ENCODE peak calls at places on chromosomes 5 and 9, in seven cellular contexts. I is RWPE1, E is transverse colon, V is omental fat pad, B is GM23338, X is type B pancreatic cell, H is nephron progenitor cell. S is an unnamed sample.

GRCh38 chr5:159444441-159445082 is 114.3 kb upstream of the IL12B start:
- DNase-seq in I (peak; percentile 81), X (no peak), B (peak; percentile 66), H (no peak), E (no peak), V (no peak), S (peak; percentile 24)

GRCh38 chr5:174750720-174751119 is 26.3 kb downstream of the MSX2 start:
- DNase-seq in X (no peak), V (no peak), E (no peak), H (no peak), B (no peak), I (peak; percentile 62), S (no peak)

GRCh38 chr9:84300271-84300670 is 40.3 kb downstream of the SLC28A3 start:
- DNase-seq in H (no peak), V (no peak), I (peak; percentile 78), E (no peak), X (no peak), B (peak; percentile 22), S (no peak)

GRCh38 chr5:54090495-54091084 is 219.8 kb downstream of the ARL15 start:
- DNase-seq in X (no peak), H (no peak), E (no peak), V (no peak), B (peak; percentile 27), I (peak; percentile 44), S (no peak)

GRCh38 chr9:105425817-105426433 is 21.9 kb upstream of the FSD1L start:
- DNase-seq in I (peak; percentile 66), B (peak; percentile 33), H (no peak), E (no peak), V (no peak), X (no peak), S (no peak)

GRCh38 chr9:37911271-37911681 is 7.3 kb upstream of the SLC25A51 start:
- DNase-seq in H (no peak), I (no peak), E (no peak), B (no peak), V (no peak), X (no peak), S (no peak)

GRCh38 chr9:122158202-122158601 is 1.4 kb downstream of the NDUFA8 start:
- DNase-seq in V (no peak), H (peak; percentile 27), B (peak; percentile 71), X (no peak), E (peak; percentile 26), I (peak; percentile 69), S (no peak)

GRCh38 chr9:79617395-79617794 is 45.6 kb downstream of the TLE4 start:
- DNase-seq in E (peak; percentile 52), V (no peak), B (no peak), H (no peak), I (no peak), X (no peak), S (no peak)

GRCh38 chr9:82410306-82410705 is 421.7 kb downstream of the SPATA31D1 start:
- DNase-seq in H (no peak), I (peak; percentile 57), V (no peak), E (no peak), X (no peak), B (no peak), S (peak; percentile 1)

DNA sequence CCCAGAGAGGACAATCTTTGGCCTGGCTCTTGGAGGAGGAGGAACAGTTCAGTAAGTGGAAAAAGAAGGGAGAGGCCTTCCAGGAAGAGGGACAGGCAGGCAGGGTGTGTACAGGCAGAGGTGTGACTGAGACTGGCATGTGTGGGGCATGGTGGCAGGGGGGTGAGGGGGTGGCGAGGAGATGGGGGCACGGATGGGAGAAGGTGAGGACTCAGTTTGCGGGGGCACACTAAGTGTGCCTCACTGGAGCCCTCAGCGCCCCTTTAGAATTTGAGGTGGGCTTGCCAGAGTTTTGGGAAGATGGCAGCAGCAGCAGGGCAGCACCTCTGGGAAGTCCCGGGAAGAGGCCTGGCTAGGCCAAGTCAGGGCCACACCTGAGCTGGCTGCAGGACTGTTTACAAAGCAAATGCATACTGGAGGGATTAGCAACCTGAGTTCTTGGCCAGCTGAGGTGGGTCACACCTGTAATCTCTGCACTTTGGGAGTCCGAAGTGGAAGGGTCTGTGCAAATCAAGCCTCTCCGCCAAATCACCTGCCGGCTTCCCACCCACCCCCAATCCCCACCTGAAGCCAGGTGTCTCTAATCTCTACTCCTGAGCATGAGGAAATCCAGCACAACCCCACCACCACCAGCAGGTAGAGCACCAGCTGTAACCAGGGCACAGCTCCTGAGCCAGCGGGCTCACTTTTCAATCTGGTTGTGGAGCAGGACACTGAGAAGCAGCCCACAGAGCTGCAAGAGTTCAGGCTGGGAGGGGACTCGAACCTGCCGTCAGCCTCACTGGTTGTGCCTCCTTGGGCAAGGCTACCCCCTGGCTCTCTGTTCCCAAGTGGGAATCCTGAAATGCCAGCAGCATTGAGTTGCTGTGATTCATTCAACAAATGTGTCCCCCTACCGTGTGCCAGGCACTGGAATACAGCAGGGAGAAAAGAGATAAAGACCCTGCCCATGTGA is 10.2 kb upstream of the GABRP start:
- DNase-seq in X (no peak), E (no peak), H (no peak), B (peak; percentile 32), V (no peak), I (no peak), S (peak; percentile 66)
- TF ChIP-seq CTCF in X (no peak), E (no peak), H (no peak), B (no peak), V (no peak), I (no peak), S (no peak)

DNA sequence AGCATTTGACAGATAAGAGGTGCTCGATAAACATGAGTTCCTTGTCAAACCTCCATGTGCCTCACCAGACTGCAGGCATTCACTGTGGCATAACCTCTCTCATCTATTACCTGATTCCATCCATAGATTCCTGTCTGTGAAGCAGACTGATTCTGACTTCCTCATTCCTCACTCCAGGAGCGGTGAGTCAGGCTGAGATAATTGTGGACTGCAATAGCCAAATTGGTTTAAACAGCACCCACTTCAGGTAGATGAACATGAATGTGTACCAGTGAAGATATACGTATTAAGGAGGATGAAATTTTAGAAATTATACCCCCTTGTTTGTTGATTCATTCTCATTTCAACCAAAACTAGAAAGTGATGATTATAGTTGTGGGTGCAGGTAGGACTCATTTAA is 391.2 kb downstream of the HINT1 start:
- DNase-seq in E (no peak), I (peak; percentile 75), B (no peak), H (no peak), V (no peak), X (no peak), S (peak; percentile 73)
- TF ChIP-seq CTCF in E (no peak), I (no peak), B (no peak), H (no peak), V (no peak), X (no peak), S (no peak)

GRCh38 chr5:9339206-9339818 is 206.6 kb downstream of the SEMA5A start:
- DNase-seq in H (peak; percentile 8), X (no peak), V (no peak), B (peak; percentile 67), I (no peak), E (no peak), S (no peak)
- TF ChIP-seq CTCF in H (peak; percentile 45), X (peak; percentile 71), V (no peak), B (peak; percentile 66), I (peak; percentile 45), E (no peak), S (peak; percentile 28)

GRCh38 chr9:127580371-127580770 is 31.7 kb upstream of the STXBP1 start:
- DNase-seq in I (no peak), B (no peak), V (no peak), H (no peak), E (no peak), X (no peak), S (no peak)

GRCh38 chr9:127575875-127576778 is 36.0 kb upstream of the STXBP1 start:
- DNase-seq in H (no peak), E (peak; percentile 68), B (no peak), X (no peak), I (no peak), V (no peak), S (no peak)

GRCh38 chr9:127580879-127581278 is 31.2 kb upstream of the STXBP1 start:
- DNase-seq in I (no peak), V (no peak), E (no peak), H (no peak), B (no peak), X (no peak), S (no peak)

GRCh38 chr9:127578627-127578951 is 33.5 kb upstream of the STXBP1 start:
- DNase-seq in H (no peak), E (no peak), B (no peak), I (no peak), V (no peak), X (no peak), S (no peak)

DNA sequence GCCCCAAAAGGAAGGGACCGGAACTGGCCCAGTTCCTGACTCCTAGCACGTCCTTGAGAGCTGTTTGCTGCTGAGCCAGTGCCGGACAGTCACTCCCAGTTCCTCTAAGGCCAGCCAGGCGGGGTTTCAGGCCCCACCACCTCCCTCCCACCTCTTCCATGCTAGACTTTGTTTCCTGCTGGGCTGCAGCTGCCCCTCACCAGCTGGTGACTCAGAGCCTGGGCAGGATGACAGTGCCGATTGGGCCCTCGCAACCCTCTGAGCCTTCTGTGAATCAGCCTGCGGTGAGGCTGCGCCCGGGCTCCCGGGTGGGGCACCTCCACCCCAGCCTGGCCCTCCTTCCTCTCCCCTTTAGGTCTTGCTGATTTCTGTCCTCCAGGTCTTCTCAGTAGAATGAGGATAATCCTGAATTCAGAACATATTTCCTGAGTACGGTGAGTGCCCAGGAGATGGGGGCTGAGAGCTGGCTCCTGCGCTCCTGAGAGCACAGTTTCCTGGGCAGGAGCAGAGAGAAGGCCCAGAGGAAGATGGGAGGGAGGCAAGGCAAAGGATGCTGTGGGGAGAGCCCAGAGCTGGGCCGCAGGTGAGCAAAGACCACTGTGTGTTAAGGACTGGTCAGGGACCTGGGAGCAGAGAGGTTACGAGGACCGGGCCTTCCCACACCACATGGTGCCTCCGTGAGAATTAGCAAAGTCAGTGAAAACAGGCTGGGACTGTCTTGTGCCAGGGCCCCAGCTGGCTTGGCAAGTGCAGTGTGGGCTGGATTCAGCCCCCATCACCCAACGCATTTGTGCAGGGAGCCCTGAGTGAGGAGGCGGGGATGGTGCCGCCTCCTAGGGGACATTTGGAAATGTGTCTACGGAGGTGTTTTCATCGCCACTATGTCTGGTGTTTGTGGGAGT is 32.9 kb upstream of the STXBP1 start:
- DNase-seq in B (peak; percentile 62), I (peak; percentile 97), X (no peak), H (peak; percentile 38), V (peak; percentile 70), E (peak; percentile 88), S (peak; percentile 88)
- TF ChIP-seq CTCF in B (peak; percentile 53), I (no peak), X (peak; percentile 28), H (no peak), V (no peak), E (peak; percentile 13), S (no peak)

GRCh38 chr5:151463137-151464029 is 16.0 kb downstream of the SLC36A1 start:
- DNase-seq in E (peak; percentile 47), I (no peak), V (no peak), X (no peak), H (peak; percentile 56), B (peak; percentile 79), S (no peak)
- TF ChIP-seq CTCF in E (peak; percentile 74), I (peak; percentile 40), V (no peak), X (peak; percentile 74), H (peak; percentile 62), B (peak; percentile 95), S (no peak)

S was measured in Calu3.